ENCODE peak calls at places on chromosomes 3 and 15, in seven cellular contexts. H, G, X, I, M, L and O are unnamed samples.

GRCh38 chr3:61811652-61812051 is 250.3 kb downstream of the PTPRG start:
- DNase-seq in H (no peak), G (no peak), X (no peak), I (no peak), M (no peak), L (no peak), O (no peak)

GRCh38 chr3:12400795-12401194 is 83.5 kb upstream of the TSEN2 start:
- DNase-seq in H (no peak), G (no peak), X (no peak), I (no peak), M (no peak), L (no peak), O (no peak)

GRCh38 chr3:183161552-183162345 is 785 bp downstream of the LAMP3 start:
- DNase-seq in H (peak), G (no peak), X (no peak), I (no peak), M (peak), L (peak), O (peak)

GRCh38 chr15:101022876-101023275 is 103.7 kb downstream of the LRRK1 start:
- DNase-seq in H (no peak), G (no peak), X (peak), I (peak), M (no peak), L (no peak), O (no peak)

GRCh38 chr3:119781330-119782198 is at the start of gene NR1I2:
- DNase-seq in H (no peak), G (no peak), X (no peak), I (no peak), M (no peak), L (peak), O (no peak)

GRCh38 chr15:82739086-82739485 is 29.4 kb upstream of the AP3B2 start:
- DNase-seq in H (peak), G (no peak), X (no peak), I (no peak), M (no peak), L (no peak), O (no peak)

GRCh38 chr3:141600331-141600730 is 113.5 kb downstream of the RASA2 start:
- DNase-seq in H (no peak), G (no peak), X (no peak), I (no peak), M (no peak), L (no peak), O (no peak)

GRCh38 chr3:44339181-44339741 is 695 bp downstream of the TCAIM start:
- DNase-seq in H (no peak), G (no peak), X (no peak), I (no peak), M (no peak), L (no peak), O (no peak)

GRCh38 chr3:87206070-87206469 is 21.0 kb upstream of the CHMP2B start:
- DNase-seq in H (no peak), G (no peak), X (no peak), I (no peak), M (no peak), L (no peak), O (no peak)

GRCh38 chr3:71226565-71227281 is 356.8 kb downstream of the FOXP1 start:
- DNase-seq in H (no peak), G (no peak), X (no peak), I (peak), M (no peak), L (no peak), O (peak)

GRCh38 chr3:81829946-81830345 is 68.5 kb upstream of the GBE1 start:
- DNase-seq in H (no peak), G (no peak), X (no peak), I (no peak), M (no peak), L (no peak), O (no peak)

GRCh38 chr15:94524565-94524964 is 293.2 kb downstream of the MCTP2 start:
- DNase-seq in H (peak), G (no peak), X (no peak), I (no peak), M (no peak), L (no peak), O (no peak)

GRCh38 chr15:101489633-101490407 is at the start of gene PCSK6:
- DNase-seq in H (no peak), G (no peak), X (no peak), I (no peak), M (no peak), L (no peak), O (peak)

GRCh38 chr15:78620021-78620838 is 566 bp downstream of the CHRNA3 start:
- DNase-seq in H (peak), G (no peak), X (peak), I (peak), M (no peak), L (peak), O (peak)

GRCh38 chr3:118168175-118168574 is 866.5 kb downstream of the IGSF11 start:
- DNase-seq in H (no peak), G (no peak), X (no peak), I (no peak), M (no peak), L (no peak), O (no peak)

GRCh38 chr15:88981244-88982215 is 68.4 kb upstream of the MFGE8 start:
- DNase-seq in H (peak), G (no peak), X (no peak), I (no peak), M (no peak), L (no peak), O (no peak)

GRCh38 chr15:98790270-98790669 is 141.9 kb downstream of the IGF1R start:
- DNase-seq in H (no peak), G (no peak), X (no peak), I (no peak), M (no peak), L (no peak), O (no peak)

GRCh38 chr15:89088605-89089315 is 504 bp downstream of the ABHD2 start:
- DNase-seq in H (no peak), G (no peak), X (peak), I (peak), M (peak), L (no peak), O (no peak)

GRCh38 chr3:177905173-177905894 is 630.9 kb upstream of the KCNMB2 start:
- DNase-seq in H (peak), G (no peak), X (no peak), I (no peak), M (no peak), L (no peak), O (no peak)

GRCh38 chr3:51891242-51892039 is 11.7 kb downstream of the IQCF1 start:
- DNase-seq in H (no peak), G (no peak), X (no peak), I (no peak), M (no peak), L (peak), O (no peak)

GRCh38 chr3:180265551-180265950 is 228.8 kb upstream of the PEX5L start:
- DNase-seq in H (no peak), G (no peak), X (no peak), I (no peak), M (peak), L (no peak), O (no peak)

GRCh38 chr3:141401584-141402475 is 33.5 kb downstream of the ZBTB38 start:
- DNase-seq in H (peak), G (no peak), X (no peak), I (peak), M (peak), L (peak), O (peak)

GRCh38 chr3:194320744-194321243 is 30.3 kb downstream of the CPN2 start:
- DNase-seq in H (no peak), G (no peak), X (no peak), I (no peak), M (no peak), L (no peak), O (no peak)